ENCODE peak calls at places on chromosomes 6 and 20, in six cellular contexts. K, H, T, C, P and A are unnamed samples.

GRCh38 chr20:53940883-53941546 is 129.4 kb downstream of the BCAS1 start:
- DNase-seq in K (peak; percentile 96), H (peak; percentile 81), T (no peak), C (no peak), P (peak; percentile 83), A (no peak)

GRCh38 chr6:113466526-113466925 is 390.6 kb upstream of the MARCKS start:
- DNase-seq in K (no peak), H (no peak), T (no peak), C (no peak), P (no peak), A (no peak)

GRCh38 chr20:24066075-24066700 is 77.6 kb upstream of the GGTLC1 start:
- DNase-seq in K (no peak), H (no peak), T (no peak), C (peak; percentile 22), P (no peak), A (no peak)

GRCh38 chr6:22068561-22069346 is 228.1 kb downstream of the PRL start:
- DNase-seq in K (no peak), H (no peak), T (peak; percentile 64), C (no peak), P (no peak), A (no peak)

GRCh38 chr6:35230950-35231349 is 17.2 kb downstream of the SCUBE3 start:
- DNase-seq in K (no peak), H (no peak), T (no peak), C (no peak), P (no peak), A (peak; percentile 91)

GRCh38 chr6:136609878-136610706 is 59.9 kb upstream of the MAP7 start:
- DNase-seq in K (peak; percentile 100), H (peak; percentile 96), T (no peak), C (no peak), P (peak; percentile 99), A (no peak)

GRCh38 chr6:10518461-10519216 is 2.5 kb upstream of the GCNT2 start:
- DNase-seq in K (peak; percentile 65), H (peak; percentile 81), T (no peak), C (no peak), P (peak; percentile 21), A (no peak)

GRCh38 chr6:167825059-167825758 is 1.5 kb upstream of the AFDN start:
- DNase-seq in K (no peak), H (no peak), T (no peak), C (no peak), P (no peak), A (no peak)

GRCh38 chr6:37671061-37671460 is 26.6 kb downstream of the MDGA1 start:
- DNase-seq in K (no peak), H (no peak), T (no peak), C (no peak), P (no peak), A (no peak)

GRCh38 chr6:45697605-45698004 is 318.1 kb downstream of the CLIC5 start:
- DNase-seq in K (peak; percentile 99), H (peak; percentile 9), T (no peak), C (no peak), P (peak; percentile 94), A (no peak)

GRCh38 chr6:29924731-29925130 is 17.6 kb upstream of the HLA-A start:
- DNase-seq in K (no peak), H (no peak), T (no peak), C (no peak), P (peak; percentile 69), A (no peak)

GRCh38 chr6:3646616-3647362 is 104.7 kb downstream of the PXDC1 start:
- DNase-seq in K (no peak), H (no peak), T (no peak), C (no peak), P (no peak), A (no peak)

GRCh38 chr20:36613974-36614373 is 8.4 kb downstream of the RAB5IF start:
- DNase-seq in K (no peak), H (no peak), T (no peak), C (no peak), P (peak; percentile 20), A (no peak)

GRCh38 chr6:129248976-129249375 is 366.0 kb downstream of the LAMA2 start:
- DNase-seq in K (no peak), H (no peak), T (no peak), C (no peak), P (no peak), A (no peak)

GRCh38 chr20:7879883-7880282 is 60.4 kb downstream of the HAO1 start:
- DNase-seq in K (peak; percentile 3), H (peak; percentile 4), T (no peak), C (no peak), P (peak; percentile 14), A (no peak)

GRCh38 chr20:40749985-40750506 is 61.0 kb upstream of the MAFB start:
- DNase-seq in K (no peak), H (no peak), T (no peak), C (no peak), P (no peak), A (no peak)

GRCh38 chr6:4870821-4871494 is 94.8 kb downstream of the CDYL start:
- DNase-seq in K (peak; percentile 8), H (no peak), T (no peak), C (no peak), P (no peak), A (no peak)

GRCh38 chr6:16236648-16237199 is 1.7 kb upstream of the GMPR start:
- DNase-seq in K (peak; percentile 58), H (no peak), T (peak; percentile 56), C (no peak), P (peak; percentile 37), A (no peak)

GRCh38 chr6:30219244-30219643 is 6.0 kb upstream of the TRIM26 start:
- DNase-seq in K (no peak), H (peak; percentile 58), T (peak; percentile 23), C (peak; percentile 66), P (peak; percentile 50), A (no peak)

GRCh38 chr20:35901678-35902544 is 52.4 kb downstream of the SCAND1 start:
- DNase-seq in K (peak; percentile 91), H (peak; percentile 76), T (no peak), C (no peak), P (peak; percentile 78), A (no peak)

GRCh38 chr6:34146801-34147592 is 1.1 kb upstream of the GRM4 start:
- DNase-seq in K (peak; percentile 64), H (no peak), T (no peak), C (no peak), P (peak; percentile 46), A (peak; percentile 24)

GRCh38 chr20:25739615-25740320 is 43.1 kb upstream of the ZNF337 start:
- DNase-seq in K (no peak), H (no peak), T (no peak), C (peak; percentile 34), P (peak; percentile 46), A (no peak)

GRCh38 chr20:53070714-53071392 is 98.7 kb downstream of the TSHZ2 start:
- DNase-seq in K (peak; percentile 60), H (no peak), T (no peak), C (no peak), P (no peak), A (no peak)

GRCh38 chr6:29724937-29725869 is 2.0 kb downstream of the HLA-F start:
- DNase-seq in K (no peak), H (no peak), T (no peak), C (no peak), P (no peak), A (no peak)

GRCh38 chr6:28929887-28930620 is 6.3 kb upstream of the TRIM27 start:
- DNase-seq in K (no peak), H (no peak), T (no peak), C (no peak), P (no peak), A (no peak)

GRCh38 chr6:157004530-157004929 is 227.4 kb downstream of the ARID1B start:
- DNase-seq in K (no peak), H (no peak), T (no peak), C (no peak), P (no peak), A (no peak)

GRCh38 chr6:136538836-136539235 is 11.4 kb downstream of the MAP7 start:
- DNase-seq in K (no peak), H (no peak), T (no peak), C (no peak), P (no peak), A (no peak)

DNA sequence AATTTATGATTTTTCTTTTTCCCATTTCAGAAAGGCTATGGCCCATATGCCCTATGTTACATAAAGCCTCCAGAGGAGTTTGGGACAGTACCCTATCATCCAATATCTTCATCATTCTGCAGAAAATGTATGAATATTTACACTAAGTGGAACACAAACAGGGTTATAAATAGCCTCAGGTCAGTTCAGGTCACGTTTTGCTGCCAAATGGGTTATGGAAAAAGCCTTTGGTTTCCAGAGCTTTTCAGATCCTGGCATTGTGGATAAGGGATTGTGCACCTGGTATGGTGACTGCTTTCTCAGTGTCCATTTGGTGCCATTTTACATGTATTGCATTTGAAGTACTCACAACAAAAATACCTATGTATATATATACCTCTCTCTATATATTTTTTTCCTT is 29.4 kb downstream of the UTRN start:
- DNase-seq in K (no peak), H (no peak), T (no peak), C (no peak), P (no peak), A (no peak)
- H3K27ac ChIP-seq in K (no peak overlapping the region), H (no peak overlapping the region), T (no peak overlapping the region), C (no peak overlapping the region), P (no peak overlapping the region), A (peak overlapping the region; percentile 81)

GRCh38 chr20:44834693-44835092 is 24.3 kb upstream of the RIMS4 start:
- DNase-seq in K (no peak), H (no peak), T (no peak), C (no peak), P (no peak), A (no peak)
- H3K9me3 ChIP-seq in K (peaks cover 4% of the 10 kb centered on the region), H (peaks cover 12% of the 10 kb centered on the region), T (no peaks in the 10 kb centered on the region), C (no peaks in the 10 kb centered on the region), P (no peaks in the 10 kb centered on the region), A (no peaks in the 10 kb centered on the region)

DNA sequence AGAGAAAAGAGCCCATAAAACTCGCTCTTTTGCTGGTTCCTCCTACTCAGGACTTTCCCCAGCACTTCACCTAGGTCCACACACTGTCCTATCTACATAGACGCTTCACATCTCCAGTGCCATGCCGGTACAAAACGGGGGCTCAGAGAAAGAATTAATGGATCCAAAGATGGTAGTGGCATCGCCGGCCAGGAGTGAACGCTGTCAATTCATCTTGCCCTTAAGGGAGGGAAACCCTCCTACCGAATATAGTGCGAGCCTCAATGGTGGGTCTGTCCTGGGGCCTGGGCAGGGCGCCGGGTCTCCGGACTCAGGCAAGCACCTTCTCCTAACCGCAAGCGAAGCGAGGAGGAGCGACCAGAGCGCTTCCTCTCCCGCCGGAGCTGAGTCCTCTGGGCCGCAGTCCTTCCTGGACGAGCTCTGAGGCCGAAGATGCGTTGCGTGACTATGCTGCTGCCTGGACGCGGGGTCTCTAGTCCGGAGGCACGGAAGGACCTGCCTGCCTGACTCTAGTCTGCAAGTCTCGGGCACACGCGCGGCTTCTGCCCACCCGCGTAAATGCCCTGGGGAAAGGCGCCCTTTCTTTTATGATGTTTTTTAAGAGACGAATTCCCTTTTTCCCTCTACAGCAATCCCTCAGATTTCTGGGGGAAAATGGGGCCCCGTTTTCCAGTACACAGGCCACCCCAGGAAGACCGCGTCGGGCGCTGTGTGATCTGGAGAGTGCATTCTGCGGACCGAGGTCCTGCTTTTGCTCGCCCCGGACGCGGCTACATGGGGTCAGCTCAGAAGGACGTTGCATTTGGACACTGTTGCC is 100.1 kb upstream of the PRDM1 start:
- DNase-seq in K (no peak), H (no peak), T (no peak), C (no peak), P (no peak), A (no peak)
- H3K4me3 ChIP-seq in K (peak overlapping the region; percentile 47), H (no peak overlapping the region), T (no peak overlapping the region), C (no peak overlapping the region), P (no peak overlapping the region), A (no peak overlapping the region)

DNA sequence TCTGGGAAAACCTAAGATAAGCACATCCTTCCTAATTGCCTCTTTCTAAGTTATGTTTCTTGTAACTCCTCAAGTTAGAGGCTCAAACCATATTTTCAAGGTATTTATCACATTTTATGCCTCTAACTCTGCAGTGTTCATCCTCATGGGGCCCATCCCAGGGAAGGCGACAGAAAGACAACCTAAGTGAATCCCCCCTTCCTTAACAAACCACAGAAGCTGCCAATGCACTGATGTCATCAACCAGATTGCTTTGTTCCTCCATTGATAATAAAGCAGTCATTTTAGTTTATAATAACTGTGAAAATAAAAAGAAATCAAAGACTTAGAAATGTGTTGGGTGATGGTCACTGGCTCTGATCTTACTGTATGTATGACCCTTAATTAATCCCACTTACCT is 119.5 kb upstream of the TCF21 start:
- DNase-seq in K (peak; percentile 53), H (no peak), T (no peak), C (no peak), P (no peak), A (no peak)
- H3K27ac ChIP-seq in K (no peak overlapping the region), H (no peak overlapping the region), T (no peak overlapping the region), C (no peak overlapping the region), P (no peak overlapping the region), A (no peak overlapping the region)